ENCODE peak calls at places on chromosomes 1 and 21, in five cellular contexts. J is esophagus muscularis mucosa, O is PC-3, R is NCI-H1105, X is cardiac muscle cell. I is an unnamed sample.

GRCh38 chr1:208000504-208000903 is 89.6 kb upstream of the CD34 start:
- DNase-seq in X (no peak), O (peak; percentile 30), R (no peak), J (no peak), I (no peak)

GRCh38 chr1:18109756-18110597 is 2.4 kb downstream of the IGSF21 start:
- DNase-seq in J (no peak), R (peak; percentile 69), O (no peak), X (no peak), I (peak; percentile 76)

GRCh38 chr21:34834852-34835501 is 166.2 kb downstream of the CLIC6 start:
- DNase-seq in R (peak; percentile 45), X (no peak), O (no peak), J (no peak), I (no peak)

GRCh38 chr1:78334952-78335351 is 155.8 kb upstream of the PTGFR start:
- DNase-seq in O (no peak), J (no peak), R (no peak), X (peak; percentile 25), I (no peak)

GRCh38 chr1:230753586-230754251 is 6.5 kb downstream of the CAPN9 start:
- DNase-seq in J (no peak), R (no peak), X (peak; percentile 71), O (no peak), I (peak; percentile 83)

GRCh38 chr1:246519514-246519913 is 12.4 kb upstream of the SMYD3 start:
- DNase-seq in X (no peak), J (no peak), R (no peak), O (no peak), I (no peak)

GRCh38 chr1:33082575-33083112 is 1.7 kb downstream of the AZIN2 start:
- DNase-seq in R (no peak), J (no peak), O (no peak), X (no peak), I (no peak)

GRCh38 chr1:8284167-8284566 is 33.7 kb upstream of the SLC45A1 start:
- DNase-seq in O (peak; percentile 66), R (no peak), J (no peak), X (peak; percentile 53), I (no peak)